ENCODE peak calls at places on chromosome 14, in six cellular contexts. Y, D, S, R, T and Q are unnamed samples.

GRCh38 chr14:84127430-84127829 is 1402.5 kb upstream of the FLRT2 start:
- DNase-seq in Y (no peak), D (no peak), S (no peak), R (no peak), T (no peak), Q (no peak)

GRCh38 chr14:92613008-92613658 is 99.6 kb downstream of the RIN3 start:
- DNase-seq in Y (peak), D (peak), S (peak), R (no peak), T (no peak), Q (peak)

GRCh38 chr14:100738269-100738691 is 11.6 kb downstream of the DLK1 start:
- DNase-seq in Y (no peak), D (no peak), S (no peak), R (no peak), T (no peak), Q (no peak)

GRCh38 chr14:73753887-73754880 is 40.0 kb upstream of the PNMA1 start:
- DNase-seq in Y (no peak), D (peak), S (no peak), R (no peak), T (no peak), Q (no peak)

GRCh38 chr14:90388437-90388836 is 8.4 kb upstream of the CALM1 start:
- DNase-seq in Y (peak), D (peak), S (no peak), R (no peak), T (peak), Q (no peak)

GRCh38 chr14:57389646-57390036 is 745 bp upstream of the NAA30 start:
- DNase-seq in Y (no peak), D (peak), S (no peak), R (no peak), T (no peak), Q (peak)

GRCh38 chr14:60757617-60758016 is 23.1 kb downstream of the MNAT1 start:
- DNase-seq in Y (no peak), D (no peak), S (no peak), R (no peak), T (peak), Q (no peak)

GRCh38 chr14:89902876-89903275 is 51.7 kb downstream of the EFCAB11 start:
- DNase-seq in Y (no peak), D (no peak), S (no peak), R (no peak), T (no peak), Q (no peak)

GRCh38 chr14:105883066-105884005 is 357.0 kb downstream of the TMEM121 start:
- DNase-seq in Y (no peak), D (peak), S (no peak), R (no peak), T (no peak), Q (no peak)

GRCh38 chr14:96095581-96096476 is 56.7 kb downstream of the C14orf132 start:
- DNase-seq in Y (peak), D (no peak), S (no peak), R (no peak), T (peak), Q (peak)

GRCh38 chr14:75204106-75204505 is 27.7 kb upstream of the TMED10 start:
- DNase-seq in Y (no peak), D (peak), S (no peak), R (no peak), T (no peak), Q (peak)

GRCh38 chr14:90777358-90777757 is 38.9 kb downstream of the TTC7B start:
- DNase-seq in Y (no peak), D (no peak), S (no peak), R (no peak), T (no peak), Q (no peak)

GRCh38 chr14:61443481-61443880 is 122.1 kb downstream of the PRKCH start:
- DNase-seq in Y (no peak), D (no peak), S (no peak), R (no peak), T (no peak), Q (no peak)

GRCh38 chr14:53539489-53540126 is 386.5 kb upstream of the DDHD1 start:
- DNase-seq in Y (peak), D (peak), S (peak), R (peak), T (peak), Q (peak)

GRCh38 chr14:104856157-104856868 is 8.8 kb upstream of the CEP170B start:
- DNase-seq in Y (no peak), D (no peak), S (no peak), R (no peak), T (no peak), Q (no peak)

GRCh38 chr14:104860414-104860813 is 4.7 kb upstream of the CEP170B start:
- DNase-seq in Y (no peak), D (peak), S (no peak), R (no peak), T (no peak), Q (no peak)

GRCh38 chr14:104856869-104857860 is 7.9 kb upstream of the CEP170B start:
- DNase-seq in Y (no peak), D (no peak), S (peak), R (no peak), T (no peak), Q (no peak)

GRCh38 chr14:104859900-104860299 is 5.2 kb upstream of the CEP170B start:
- DNase-seq in Y (no peak), D (no peak), S (no peak), R (no peak), T (no peak), Q (no peak)

GRCh38 chr14:104858811-104859426 is 6.1 kb upstream of the CEP170B start:
- DNase-seq in Y (no peak), D (no peak), S (no peak), R (no peak), T (no peak), Q (no peak)
- TF ChIP-seq CTCF in Y (no peak), D (no peak), S (no peak), R (no peak), T (no peak), Q (no peak)

DNA sequence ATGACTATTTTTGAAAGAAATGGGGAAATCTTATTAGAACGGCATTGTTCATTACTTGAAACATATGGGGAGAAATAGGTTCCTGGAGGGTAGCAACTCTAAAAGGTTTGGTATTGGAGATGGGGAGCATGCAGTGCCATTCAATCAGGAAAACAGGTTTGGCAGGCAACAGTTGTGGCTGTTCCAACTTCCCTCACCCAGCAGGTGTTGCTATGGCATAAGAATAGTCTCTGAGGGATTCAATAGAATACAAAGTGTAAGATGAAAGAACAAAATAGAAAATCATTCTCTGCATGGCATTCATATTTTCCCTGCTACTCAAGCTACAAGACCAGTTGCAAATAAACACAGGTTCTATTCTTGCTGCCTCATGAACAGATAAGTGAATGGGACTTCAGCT is 393.3 kb upstream of the RPL10L start:
- DNase-seq in Y (no peak), D (no peak), S (no peak), R (no peak), T (no peak), Q (peak)
- TF ChIP-seq CTCF in Y (no peak), D (no peak), S (no peak), R (no peak), T (no peak), Q (no peak)

GRCh38 chr14:69685716-69686115 is 74.3 kb downstream of the SUSD6 start:
- DNase-seq in Y (no peak), D (peak), S (no peak), R (peak), T (peak), Q (no peak)
- TF ChIP-seq CTCF in Y (no peak), D (no peak), S (no peak), R (no peak), T (no peak), Q (no peak)

DNA sequence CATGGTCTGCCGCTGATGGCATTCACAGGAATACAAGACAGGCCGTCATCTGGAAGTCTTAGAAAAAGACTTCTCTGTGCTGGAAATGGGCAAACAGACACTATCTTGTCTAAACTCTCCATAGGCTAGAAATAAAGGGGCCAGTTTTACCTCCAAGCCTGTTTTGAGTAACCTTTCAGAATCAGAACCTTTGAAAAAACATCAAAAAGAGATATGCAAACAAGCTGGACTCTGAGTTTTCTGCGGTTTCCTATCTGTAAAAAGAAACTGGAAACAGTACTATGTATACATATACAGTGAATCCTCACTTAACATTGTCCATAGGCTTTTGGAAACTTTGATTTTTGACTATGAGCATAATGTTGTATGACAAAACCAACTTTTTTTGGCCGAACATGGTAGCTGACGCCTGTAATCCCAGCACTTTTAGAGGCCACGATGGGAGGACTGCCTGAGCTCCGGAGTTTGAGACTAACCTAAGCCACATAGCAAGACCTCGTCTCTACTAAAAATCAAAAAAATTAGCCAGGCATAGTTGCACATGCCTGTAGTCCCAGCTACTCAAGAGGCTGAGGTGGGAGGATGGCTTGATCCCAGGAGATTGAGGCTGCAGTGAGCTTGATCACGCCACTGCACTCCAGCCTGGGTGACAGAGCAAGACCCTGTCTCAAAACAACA is 92.9 kb upstream of the MAX start:
- DNase-seq in Y (no peak), D (no peak), S (no peak), R (no peak), T (no peak), Q (no peak)
- TF ChIP-seq CTCF in Y (no peak), D (no peak), S (no peak), R (no peak), T (no peak), Q (no peak)